ENCODE peak calls at places on chromosome 2, in eight cellular contexts. One of them, this sample, is unnamed. For H3K4me1, the result is how much of the 10 kb centered on the place peaks cover.

GRCh38 chr2:108621087-108621559 is 86.9 kb downstream of the LIMS1 start:
- DNase-seq in kidney: peak
- DNase-seq in pancreas: no peak
- DNase-seq in effector memory CD4-positive, alpha-beta T cell: peak
- DNase-seq in body of pancreas: peak
- DNase-seq in adrenal gland: no peak
- DNase-seq in hepatocyte: peak
- DNase-seq in CD8-positive, alpha-beta T cell: peak
- DNase-seq in this sample: no peak

GRCh38 chr2:50039445-50039844 is 885.1 kb upstream of the FSHR start:
- DNase-seq in adrenal gland: no peak
- DNase-seq in pancreas: no peak
- DNase-seq in effector memory CD4-positive, alpha-beta T cell: no peak
- DNase-seq in hepatocyte: no peak
- DNase-seq in kidney: no peak
- DNase-seq in body of pancreas: no peak
- DNase-seq in CD8-positive, alpha-beta T cell: no peak
- DNase-seq in this sample: no peak

GRCh38 chr2:27362678-27363420 is 6.3 kb upstream of the GTF3C2 start:
- DNase-seq in body of pancreas: no peak
- DNase-seq in CD8-positive, alpha-beta T cell: no peak
- DNase-seq in kidney: no peak
- DNase-seq in adrenal gland: no peak
- DNase-seq in pancreas: no peak
- DNase-seq in effector memory CD4-positive, alpha-beta T cell: no peak
- DNase-seq in hepatocyte: no peak
- DNase-seq in this sample: no peak

GRCh38 chr2:215851091-215851490 is 162.3 kb downstream of the MREG start:
- DNase-seq in pancreas: no peak
- DNase-seq in body of pancreas: no peak
- DNase-seq in CD8-positive, alpha-beta T cell: no peak
- DNase-seq in hepatocyte: no peak
- DNase-seq in kidney: no peak
- DNase-seq in effector memory CD4-positive, alpha-beta T cell: no peak
- DNase-seq in adrenal gland: no peak
- DNase-seq in this sample: no peak

GRCh38 chr2:159545080-159545479 is 71.3 kb downstream of the BAZ2B start:
- DNase-seq in effector memory CD4-positive, alpha-beta T cell: no peak
- DNase-seq in pancreas: no peak
- DNase-seq in CD8-positive, alpha-beta T cell: no peak
- DNase-seq in body of pancreas: no peak
- DNase-seq in kidney: no peak
- DNase-seq in adrenal gland: no peak
- DNase-seq in hepatocyte: no peak
- DNase-seq in this sample: no peak

GRCh38 chr2:162297925-162298552 is 20.4 kb downstream of the IFIH1 start:
- DNase-seq in effector memory CD4-positive, alpha-beta T cell: no peak
- DNase-seq in pancreas: no peak
- DNase-seq in hepatocyte: peak
- DNase-seq in CD8-positive, alpha-beta T cell: no peak
- DNase-seq in kidney: no peak
- DNase-seq in adrenal gland: peak
- DNase-seq in body of pancreas: peak
- DNase-seq in this sample: peak

GRCh38 chr2:100524331-100524730 is 38.5 kb upstream of the PDCL3 start:
- DNase-seq in effector memory CD4-positive, alpha-beta T cell: no peak
- DNase-seq in hepatocyte: no peak
- DNase-seq in adrenal gland: no peak
- DNase-seq in CD8-positive, alpha-beta T cell: no peak
- DNase-seq in body of pancreas: no peak
- DNase-seq in kidney: no peak
- DNase-seq in pancreas: no peak
- DNase-seq in this sample: no peak

GRCh38 chr2:37625156-37625555 is 46.3 kb downstream of the CDC42EP3 start:
- DNase-seq in hepatocyte: no peak
- DNase-seq in kidney: no peak
- DNase-seq in CD8-positive, alpha-beta T cell: no peak
- DNase-seq in pancreas: no peak
- DNase-seq in effector memory CD4-positive, alpha-beta T cell: no peak
- DNase-seq in adrenal gland: no peak
- DNase-seq in body of pancreas: no peak
- DNase-seq in this sample: no peak

DNA sequence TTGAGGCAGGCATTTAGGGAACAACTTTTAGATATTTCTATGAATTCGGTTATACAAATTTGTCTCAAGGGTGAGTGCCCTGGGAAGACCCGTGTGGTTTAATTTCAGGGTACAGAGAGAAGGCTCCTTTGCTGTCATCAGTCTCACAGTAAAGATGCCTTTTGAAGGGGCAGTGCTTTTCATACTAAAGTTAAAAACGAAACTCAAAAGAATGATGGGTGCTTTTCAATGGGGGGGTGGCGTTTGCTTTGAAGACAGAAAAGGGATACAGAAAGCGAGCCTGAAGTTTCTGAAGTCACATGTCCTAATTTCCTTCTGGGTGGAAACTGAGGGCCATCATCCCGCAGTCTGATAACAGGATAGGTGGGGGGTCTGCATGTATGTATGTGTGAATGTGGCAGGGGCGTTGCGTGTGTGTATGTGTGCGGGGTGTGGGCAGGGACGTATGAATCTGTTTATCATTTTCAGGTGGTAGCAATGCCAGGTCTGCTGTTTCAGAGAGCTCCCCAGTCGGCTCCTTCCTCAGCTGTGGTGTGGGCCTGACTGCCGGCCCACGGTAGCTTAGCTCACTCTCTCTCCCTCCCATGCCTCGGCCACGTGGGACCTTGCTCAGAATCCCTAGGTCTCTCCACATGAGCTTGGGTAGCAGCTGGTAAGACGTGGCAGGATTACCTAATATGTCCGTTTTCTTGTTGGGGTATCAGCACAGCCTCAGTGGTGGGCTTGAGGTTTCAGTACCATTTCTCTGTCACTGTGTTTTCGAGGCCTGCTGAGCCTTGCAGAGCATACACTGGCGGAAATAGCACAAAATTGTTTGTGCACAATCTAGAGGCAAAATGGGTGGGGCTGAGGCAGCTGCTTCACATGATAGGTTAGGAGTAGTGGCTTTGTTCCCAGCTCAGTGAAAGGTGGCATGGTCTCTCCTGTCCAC is 32.7 kb downstream of the ARHGAP25 start:
- DNase-seq in body of pancreas: no peak
- DNase-seq in pancreas: peak
- DNase-seq in adrenal gland: no peak
- DNase-seq in CD8-positive, alpha-beta T cell: no peak
- DNase-seq in hepatocyte: no peak
- DNase-seq in effector memory CD4-positive, alpha-beta T cell: peak
- DNase-seq in kidney: no peak
- DNase-seq in this sample: peak
- H3K27ac ChIP-seq in body of pancreas: no peak
- H3K27ac ChIP-seq in pancreas: no peak
- H3K27ac ChIP-seq in adrenal gland: no peak
- H3K27ac ChIP-seq in CD8-positive, alpha-beta T cell: peak
- H3K27ac ChIP-seq in hepatocyte: peak
- H3K27ac ChIP-seq in effector memory CD4-positive, alpha-beta T cell: peak
- H3K27ac ChIP-seq in kidney: no peak
- H3K27ac ChIP-seq in this sample: peak

DNA sequence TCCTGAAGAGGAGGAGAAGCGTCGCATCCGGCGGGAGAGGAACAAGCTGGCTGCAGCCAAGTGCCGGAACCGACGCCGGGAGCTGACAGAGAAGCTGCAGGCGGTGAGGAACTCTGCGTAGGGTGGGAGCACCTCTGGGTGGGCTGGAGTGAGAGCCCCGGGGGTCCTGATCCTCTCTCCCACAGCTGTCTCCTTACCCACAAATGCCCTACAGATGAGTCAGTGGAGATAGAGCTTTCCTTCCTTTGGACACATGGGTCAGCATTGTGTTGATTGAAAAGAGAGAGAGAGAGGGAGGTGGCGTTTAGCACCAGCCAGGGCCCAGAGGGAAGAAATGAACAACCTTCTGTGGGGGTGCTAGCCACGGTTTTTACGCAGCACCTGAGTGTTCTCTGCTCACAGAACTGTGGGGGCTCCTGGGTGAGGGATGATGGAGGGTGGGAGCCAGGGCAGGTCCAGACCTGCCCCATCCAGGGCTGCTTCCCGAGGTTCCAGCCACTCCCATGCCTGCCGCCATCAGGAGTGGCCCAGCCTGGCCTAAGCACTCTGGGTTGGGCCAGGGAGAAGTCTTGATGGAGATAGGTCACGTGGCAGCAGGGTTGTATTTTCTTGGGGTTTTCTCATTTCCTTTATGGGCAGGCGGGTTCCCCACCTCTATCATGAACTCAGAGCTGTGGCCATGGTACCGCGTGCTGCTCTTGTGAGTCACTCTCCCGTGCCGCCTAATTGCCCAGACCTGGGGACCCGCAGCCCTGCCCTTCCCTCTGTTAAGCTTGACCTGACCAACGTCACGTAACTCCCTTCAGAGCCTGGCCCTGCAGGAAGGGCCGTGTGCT is 16.3 kb downstream of the FOSL2 start:
- DNase-seq in pancreas: no peak
- DNase-seq in CD8-positive, alpha-beta T cell: peak
- DNase-seq in adrenal gland: peak
- DNase-seq in body of pancreas: peak
- DNase-seq in kidney: peak
- DNase-seq in hepatocyte: no peak
- DNase-seq in effector memory CD4-positive, alpha-beta T cell: peak
- DNase-seq in this sample: no peak
- H3K4me1 ChIP-seq in pancreas: under half
- H3K4me1 ChIP-seq in CD8-positive, alpha-beta T cell: half or more
- H3K4me1 ChIP-seq in adrenal gland: under half
- H3K4me1 ChIP-seq in body of pancreas: under half
- H3K4me1 ChIP-seq in kidney: under half
- H3K4me1 ChIP-seq in hepatocyte: under half
- H3K4me1 ChIP-seq in effector memory CD4-positive, alpha-beta T cell: half or more
- H3K4me1 ChIP-seq in this sample: under half

GRCh38 chr2:47070920-47071824 is 83.9 kb downstream of the STPG4 start:
- DNase-seq in pancreas: peak
- DNase-seq in hepatocyte: no peak
- DNase-seq in effector memory CD4-positive, alpha-beta T cell: no peak
- DNase-seq in adrenal gland: peak
- DNase-seq in body of pancreas: peak
- DNase-seq in kidney: peak
- DNase-seq in CD8-positive, alpha-beta T cell: no peak
- DNase-seq in this sample: no peak

GRCh38 chr2:47073217-47073616 is 81.9 kb downstream of the STPG4 start:
- DNase-seq in hepatocyte: no peak
- DNase-seq in effector memory CD4-positive, alpha-beta T cell: no peak
- DNase-seq in pancreas: no peak
- DNase-seq in CD8-positive, alpha-beta T cell: no peak
- DNase-seq in kidney: no peak
- DNase-seq in adrenal gland: no peak
- DNase-seq in body of pancreas: no peak
- DNase-seq in this sample: no peak

GRCh38 chr2:47072018-47072691 is 83.0 kb downstream of the STPG4 start:
- DNase-seq in body of pancreas: peak
- DNase-seq in CD8-positive, alpha-beta T cell: no peak
- DNase-seq in kidney: peak
- DNase-seq in hepatocyte: no peak
- DNase-seq in effector memory CD4-positive, alpha-beta T cell: no peak
- DNase-seq in adrenal gland: peak
- DNase-seq in pancreas: peak
- DNase-seq in this sample: no peak

GRCh38 chr2:47073641-47074040 is 81.5 kb downstream of the STPG4 start:
- DNase-seq in effector memory CD4-positive, alpha-beta T cell: no peak
- DNase-seq in body of pancreas: no peak
- DNase-seq in pancreas: peak
- DNase-seq in CD8-positive, alpha-beta T cell: no peak
- DNase-seq in hepatocyte: no peak
- DNase-seq in kidney: peak
- DNase-seq in adrenal gland: no peak
- DNase-seq in this sample: no peak

GRCh38 chr2:47072728-47073191 is 82.3 kb downstream of the STPG4 start:
- DNase-seq in body of pancreas: no peak
- DNase-seq in pancreas: peak
- DNase-seq in adrenal gland: no peak
- DNase-seq in hepatocyte: no peak
- DNase-seq in effector memory CD4-positive, alpha-beta T cell: no peak
- DNase-seq in CD8-positive, alpha-beta T cell: no peak
- DNase-seq in kidney: peak
- DNase-seq in this sample: peak
- H3K4me3 ChIP-seq in body of pancreas: no peak
- H3K4me3 ChIP-seq in pancreas: no peak
- H3K4me3 ChIP-seq in adrenal gland: no peak
- H3K4me3 ChIP-seq in hepatocyte: no peak
- H3K4me3 ChIP-seq in effector memory CD4-positive, alpha-beta T cell: no peak
- H3K4me3 ChIP-seq in CD8-positive, alpha-beta T cell: no peak
- H3K4me3 ChIP-seq in kidney: no peak
- H3K4me3 ChIP-seq in this sample: no peak

GRCh38 chr2:20057268-20057667 is 5.8 kb upstream of the LAPTM4A start:
- DNase-seq in CD8-positive, alpha-beta T cell: no peak
- DNase-seq in hepatocyte: no peak
- DNase-seq in effector memory CD4-positive, alpha-beta T cell: no peak
- DNase-seq in body of pancreas: no peak
- DNase-seq in adrenal gland: no peak
- DNase-seq in pancreas: no peak
- DNase-seq in kidney: no peak
- DNase-seq in this sample: no peak
- H3K27ac ChIP-seq in CD8-positive, alpha-beta T cell: no peak
- H3K27ac ChIP-seq in hepatocyte: no peak
- H3K27ac ChIP-seq in effector memory CD4-positive, alpha-beta T cell: no peak
- H3K27ac ChIP-seq in body of pancreas: no peak
- H3K27ac ChIP-seq in adrenal gland: no peak
- H3K27ac ChIP-seq in pancreas: no peak
- H3K27ac ChIP-seq in kidney: no peak
- H3K27ac ChIP-seq in this sample: no peak

GRCh38 chr2:28397043-28397381 is 4.4 kb downstream of the FOSL2 start:
- DNase-seq in pancreas: no peak
- DNase-seq in effector memory CD4-positive, alpha-beta T cell: no peak
- DNase-seq in kidney: no peak
- DNase-seq in hepatocyte: no peak
- DNase-seq in body of pancreas: no peak
- DNase-seq in adrenal gland: no peak
- DNase-seq in CD8-positive, alpha-beta T cell: no peak
- DNase-seq in this sample: no peak
- H3K4me1 ChIP-seq in pancreas: under half
- H3K4me1 ChIP-seq in effector memory CD4-positive, alpha-beta T cell: under half
- H3K4me1 ChIP-seq in kidney: under half
- H3K4me1 ChIP-seq in hepatocyte: under half
- H3K4me1 ChIP-seq in body of pancreas: half or more
- H3K4me1 ChIP-seq in adrenal gland: under half
- H3K4me1 ChIP-seq in CD8-positive, alpha-beta T cell: under half
- H3K4me1 ChIP-seq in this sample: under half

This sample was measured in Karpas-422.